ENCODE peak calls at places on chromosomes 5 and 9, in four cellular contexts. Q, E, R and S are unnamed samples.

GRCh38 chr5:36357391-36357790 is 55.7 kb upstream of the RANBP3L start:
- DNase-seq in Q (no peak), E (no peak), R (no peak), S (no peak)

GRCh38 chr5:130282044-130282443 is 377.8 kb downstream of the CHSY3 start:
- DNase-seq in Q (no peak), E (no peak), R (no peak), S (no peak)

GRCh38 chr5:60495644-60496520 is 204.1 kb downstream of the DEPDC1B start:
- DNase-seq in Q (peak; percentile 90), E (no peak), R (no peak), S (no peak)

GRCh38 chr5:123088031-123088805 is 823 bp upstream of the PRDM6 start:
- DNase-seq in Q (peak; percentile 3), E (no peak), R (peak; percentile 75), S (no peak)

GRCh38 chr5:55920784-55921183 is 69.6 kb downstream of the IL31RA start:
- DNase-seq in Q (no peak), E (no peak), R (peak; percentile 37), S (no peak)

GRCh38 chr9:134331186-134332025 is 5.2 kb downstream of the RXRA start:
- DNase-seq in Q (no peak), E (no peak), R (no peak), S (no peak)

GRCh38 chr9:4062966-4063365 is 236.9 kb downstream of the GLIS3 start:
- DNase-seq in Q (no peak), E (no peak), R (no peak), S (no peak)

GRCh38 chr9:27198175-27198574 is 89.2 kb downstream of the TEK start:
- DNase-seq in Q (no peak), E (no peak), R (no peak), S (no peak)

GRCh38 chr5:5615569-5615968 is 193.1 kb downstream of the ICE1 start:
- DNase-seq in Q (no peak), E (no peak), R (no peak), S (no peak)

GRCh38 chr5:150488519-150489357 is 19.2 kb upstream of the NDST1 start:
- DNase-seq in Q (no peak), E (no peak), R (no peak), S (no peak)

GRCh38 chr5:17222679-17223078 is 5.2 kb downstream of the BASP1 start:
- DNase-seq in Q (no peak), E (no peak), R (no peak), S (no peak)
- H3K4me3 ChIP-seq in Q (no peak overlapping the region), E (peak overlapping the region; percentile 17), R (no peak overlapping the region), S (no peak overlapping the region)

DNA sequence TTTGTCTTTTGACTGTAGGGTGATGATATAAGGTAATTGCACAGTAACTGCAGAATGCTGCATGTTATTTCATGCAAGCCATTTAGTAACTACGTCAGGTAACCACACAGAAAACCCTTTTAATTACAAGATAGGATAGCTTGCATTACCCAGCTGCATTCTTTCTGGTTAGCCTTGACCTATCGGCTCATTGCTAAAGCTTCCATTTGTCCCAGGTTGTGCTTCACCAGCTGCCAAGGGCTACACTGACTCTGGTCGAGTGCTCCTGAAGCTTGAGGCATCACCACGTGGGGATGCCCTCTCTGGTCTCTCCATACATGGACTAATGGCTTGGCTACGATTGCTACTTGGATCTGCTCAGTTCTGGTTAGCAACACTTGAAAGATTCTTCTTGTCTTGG is 81.1 kb upstream of the SLC12A2 start:
- DNase-seq in Q (no peak), E (no peak), R (no peak), S (no peak)
- TF ChIP-seq SUZ12 in Q (no peak), E (no peak), R (no peak), S (no peak)

GRCh38 chr5:173093597-173093996 is 37.4 kb downstream of the CREBRF start:
- DNase-seq in Q (no peak), E (no peak), R (no peak), S (no peak)
- H3K4me3 ChIP-seq in Q (no peak overlapping the region), E (no peak overlapping the region), R (no peak overlapping the region), S (no peak overlapping the region)

DNA sequence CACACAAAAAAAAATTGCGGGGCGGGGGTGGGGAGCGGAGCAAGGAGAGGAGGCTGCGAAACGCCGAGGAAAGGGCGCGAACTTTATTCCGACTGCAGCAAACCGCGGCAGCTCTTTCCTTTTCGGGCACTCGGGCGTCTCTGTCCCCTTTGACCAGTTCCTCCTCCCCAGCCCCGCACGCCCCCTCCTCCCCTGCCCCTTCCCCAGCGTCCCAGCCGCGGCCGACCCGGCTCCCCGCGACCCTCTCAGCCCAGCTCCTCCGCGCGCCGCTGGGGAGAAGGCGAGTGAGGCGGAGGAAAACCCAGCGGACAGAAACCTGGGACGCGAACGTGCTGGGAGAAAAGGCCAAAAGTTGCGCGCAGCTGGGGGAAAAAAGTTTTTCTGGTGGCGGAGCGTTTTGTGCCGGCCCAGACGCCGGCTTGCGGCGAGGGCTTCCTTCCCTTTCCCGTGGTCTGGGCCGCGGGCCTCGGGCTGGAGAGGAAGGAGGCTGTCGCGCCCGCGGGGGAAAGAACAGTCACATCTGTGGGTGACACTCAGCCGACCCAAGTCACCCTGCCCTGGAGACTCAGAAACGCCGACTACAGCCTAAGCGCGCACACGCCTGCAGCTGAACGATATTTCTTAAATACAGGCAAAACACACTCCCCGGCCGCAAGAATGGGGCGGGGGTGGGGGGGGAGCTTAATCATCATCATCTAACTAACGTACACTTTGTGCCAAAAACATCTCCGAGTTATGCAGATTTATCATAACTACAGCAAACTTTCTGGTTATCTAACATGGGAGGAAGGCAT is 1.1 kb upstream of the BNC2 start:
- DNase-seq in Q (no peak), E (no peak), R (peak; percentile 67), S (no peak)
- TF ChIP-seq SUZ12 in Q (no peak), E (no peak), R (no peak), S (no peak)

DNA sequence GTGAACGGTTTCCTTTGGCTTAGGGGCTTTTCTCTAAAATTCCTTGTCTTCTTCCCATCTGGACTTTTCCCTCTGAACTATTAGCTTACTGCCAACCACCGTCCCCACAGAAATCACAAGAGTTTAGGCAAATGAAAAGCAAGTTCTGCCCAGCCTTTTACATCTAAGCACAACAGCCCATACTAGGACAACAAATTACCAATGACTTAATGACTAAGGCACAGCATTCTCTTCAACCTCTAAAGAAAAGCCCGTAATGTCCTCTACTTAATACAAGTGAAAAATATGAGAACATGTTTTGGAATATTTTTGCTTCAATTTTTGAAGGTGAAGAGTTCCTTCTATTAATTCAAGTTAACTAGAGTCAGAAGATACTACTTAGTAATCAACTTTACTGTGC is 1.2 kb downstream of the ZBTB5 start:
- DNase-seq in Q (no peak), E (no peak), R (no peak), S (no peak)
- H3K4me3 ChIP-seq in Q (peak overlapping the region; percentile 77), E (peak overlapping the region; percentile 84), R (peak overlapping the region; percentile 87), S (peak overlapping the region; percentile 86)

DNA sequence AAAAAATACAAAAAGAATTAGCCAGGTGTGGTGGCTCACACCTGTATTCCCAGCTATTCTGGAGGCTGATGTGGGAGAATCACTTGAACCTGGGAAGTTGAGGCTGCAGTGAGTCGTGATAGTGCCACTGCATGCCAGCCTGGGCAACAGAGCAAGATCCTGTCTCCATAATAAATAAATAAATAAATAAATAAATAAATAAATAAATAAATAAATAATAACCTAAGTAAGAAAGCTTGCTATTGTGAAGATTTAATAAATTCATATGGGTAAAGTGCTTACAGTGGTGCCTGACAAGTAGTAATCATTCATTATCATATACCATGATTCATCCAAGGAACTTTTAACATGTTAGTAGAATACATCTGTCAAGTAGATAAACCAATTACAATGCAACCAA is 13.4 kb downstream of the SVEP1 start:
- DNase-seq in Q (no peak), E (no peak), R (no peak), S (no peak)
- TF ChIP-seq SUZ12 in Q (no peak), E (no peak), R (no peak), S (no peak)

GRCh38 chr9:76926846-76927245 is 20.9 kb upstream of the PRUNE2 start:
- DNase-seq in Q (no peak), E (no peak), R (no peak), S (no peak)
- H3K4me3 ChIP-seq in Q (no peak overlapping the region), E (no peak overlapping the region), R (no peak overlapping the region), S (no peak overlapping the region)

GRCh38 chr5:135546014-135546413 is 10.2 kb upstream of the NEUROG1 start:
- DNase-seq in Q (no peak), E (no peak), R (no peak), S (no peak)

GRCh38 chr5:135541969-135542502 is 6.3 kb upstream of the NEUROG1 start:
- DNase-seq in Q (no peak), E (no peak), R (no peak), S (no peak)

GRCh38 chr5:135544666-135545045 is 8.9 kb upstream of the NEUROG1 start:
- DNase-seq in Q (no peak), E (no peak), R (no peak), S (no peak)

GRCh38 chr5:135545115-135545514 is 9.4 kb upstream of the NEUROG1 start:
- DNase-seq in Q (no peak), E (no peak), R (no peak), S (no peak)

GRCh38 chr5:135543151-135543818 is 7.5 kb upstream of the NEUROG1 start:
- DNase-seq in Q (no peak), E (no peak), R (no peak), S (no peak)
- TF ChIP-seq SUZ12 in Q (no peak), E (no peak), R (no peak), S (no peak)

DNA sequence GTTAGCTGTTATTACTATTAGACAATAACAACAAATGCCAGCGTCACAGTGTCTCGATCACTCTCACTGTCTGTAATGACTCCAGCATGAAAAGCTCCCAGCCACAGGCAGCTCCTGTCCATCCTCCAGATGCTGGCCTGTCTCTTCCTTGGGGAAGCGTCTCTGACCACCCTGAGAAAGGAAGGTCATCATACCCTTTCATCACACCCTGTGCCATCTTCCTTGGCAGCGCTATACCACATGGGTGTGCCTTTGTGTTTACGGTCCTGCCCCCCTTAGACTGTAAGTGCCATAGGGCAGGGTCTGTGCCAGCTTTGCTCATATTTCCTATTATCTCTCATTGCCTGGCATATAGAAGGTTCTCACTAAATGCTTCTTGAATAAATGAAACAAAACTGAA is 90.6 kb downstream of the PRRT1B start:
- DNase-seq in Q (no peak), E (no peak), R (no peak), S (no peak)
- H3K4me3 ChIP-seq in Q (no peak overlapping the region), E (no peak overlapping the region), R (no peak overlapping the region), S (no peak overlapping the region)

GRCh38 chr5:53063791-53064190 is 45.8 kb downstream of the MOCS2 start:
- DNase-seq in Q (no peak), E (no peak), R (no peak), S (no peak)

GRCh38 chr5:53063176-53063575 is 46.4 kb downstream of the MOCS2 start:
- DNase-seq in Q (no peak), E (no peak), R (no peak), S (no peak)

GRCh38 chr5:53053364-53053763 is 56.2 kb downstream of the MOCS2 start:
- DNase-seq in Q (no peak), E (no peak), R (no peak), S (no peak)

GRCh38 chr5:53055359-53055758 is 54.2 kb downstream of the MOCS2 start:
- DNase-seq in Q (no peak), E (no peak), R (no peak), S (no peak)

GRCh38 chr5:53059281-53059680 is 50.3 kb downstream of the MOCS2 start:
- DNase-seq in Q (no peak), E (no peak), R (no peak), S (no peak)
- TF ChIP-seq SUZ12 in Q (no peak), E (no peak), R (no peak), S (no peak)